ENCODE peak calls at places on chromosomes 16 and 17, in seven cellular contexts. D is HTR-8/SVneo; Q is HFF-Myc; H is substantia nigra; N is cardiac fibroblast; W is fibroblast of lung; F is CD4-positive, CD25-positive, alpha-beta regulatory T cell. U is an unnamed sample.

GRCh38 chr17:69724236-69724635 is 309.7 kb downstream of the MAP2K6 start:
- DNase-seq in H (no peak), D (no peak), Q (no peak), N (no peak), W (peak; percentile 20), F (no peak), U (no peak)

GRCh38 chr16:77949445-77949844 is 72.9 kb upstream of the CLEC3A start:
- DNase-seq in Q (no peak), W (no peak), D (no peak), N (no peak), H (no peak), F (no peak), U (no peak)

GRCh38 chr17:34146440-34147043 is 108.5 kb upstream of the CCL2 start:
- DNase-seq in N (no peak), H (no peak), W (no peak), F (peak; percentile 57), Q (no peak), D (no peak), U (peak; percentile 43)

GRCh38 chr17:63538693-63539595 is 11.3 kb upstream of the DCAF7 start:
- DNase-seq in Q (no peak), F (no peak), W (no peak), H (no peak), D (no peak), N (no peak), U (no peak)

GRCh38 chr16:85959686-85960085 is 60.7 kb downstream of the IRF8 start:
- DNase-seq in W (no peak), D (no peak), H (no peak), Q (no peak), F (no peak), N (no peak), U (no peak)

GRCh38 chr16:11994187-11995119 is 17.9 kb downstream of the SNX29 start:
- DNase-seq in F (no peak), N (no peak), Q (no peak), W (no peak), D (no peak), H (peak; percentile 63), U (peak; percentile 42)

GRCh38 chr17:74957935-74958549 is 14.5 kb downstream of the HID1 start:
- DNase-seq in N (peak; percentile 63), Q (no peak), F (peak; percentile 63), H (peak; percentile 16), W (peak; percentile 22), D (peak; percentile 92), U (peak; percentile 69)

GRCh38 chr16:49857423-49858181 is 1.7 kb upstream of the ZNF423 start:
- DNase-seq in D (peak; percentile 70), H (no peak), W (peak; percentile 48), F (peak; percentile 59), Q (no peak), N (peak; percentile 77), U (no peak)

GRCh38 chr17:79970576-79971068 is 65.0 kb downstream of the TBC1D16 start:
- DNase-seq in F (peak; percentile 83), H (no peak), N (peak; percentile 42), Q (no peak), W (peak; percentile 39), D (no peak), U (no peak)

GRCh38 chr17:47800686-47801085 is 20.9 kb downstream of the OSBPL7 start:
- DNase-seq in N (no peak), Q (no peak), W (no peak), D (no peak), H (no peak), F (no peak), U (no peak)